ENCODE peak calls at places on chromosomes 12 and 14, in eight cellular contexts. O is activated naive CD4-positive, alpha-beta T cell treated with anti-CD3 and anti-CD28 coated beads, Interleukin-2, amount 50 U/mL, for 72 hours; C is activated B cell treated with CpG ODN at 0.5 μM for 24 hours; P is SK-N-SH treated with all-trans-retinoic acid at 6 μM for 48 hours; T is mucosa of descending colon; V is effector memory CD8-positive, alpha-beta T cell; W is right cardiac atrium; I is psoas muscle. D is an unnamed sample.

GRCh38 chr14:51319181-51319597 is 79.1 kb downstream of the TMX1 start:
- ATAC-seq in P (no peak), C (no peak), V (no peak), I (peak), W (peak), O (no peak), T (no peak), D (no peak)

GRCh38 chr12:51900323-51900889 is 6.9 kb upstream of the ACVRL1 start:
- ATAC-seq in C (no peak), P (no peak), V (no peak), T (no peak), I (no peak), O (no peak), W (no peak), D (no peak)

GRCh38 chr14:75273272-75274044 is 5.2 kb upstream of the FOS start:
- ATAC-seq in V (no peak), W (no peak), O (no peak), P (no peak), C (no peak), T (no peak), I (no peak), D (no peak)

GRCh38 chr12:107669946-107670345 is 15.7 kb upstream of the PWP1 start:
- ATAC-seq in T (no peak), P (no peak), C (no peak), W (no peak), O (no peak), I (no peak), V (no peak), D (no peak)

GRCh38 chr14:30630248-30630647 is 8.1 kb downstream of the SCFD1 start:
- ATAC-seq in O (no peak), P (no peak), C (no peak), V (no peak), W (no peak), T (no peak), I (no peak), D (no peak)

GRCh38 chr12:59710964-59711363 is 115.1 kb downstream of the SLC16A7 start:
- ATAC-seq in O (no peak), P (no peak), W (no peak), V (no peak), C (no peak), T (no peak), I (no peak), D (no peak)

GRCh38 chr14:101405171-101405883 is 156.0 kb upstream of the DIO3 start:
- ATAC-seq in C (no peak), O (no peak), T (no peak), P (no peak), I (peak), W (peak), V (no peak), D (peak)

GRCh38 chr14:104856157-104856868 is 8.8 kb upstream of the CEP170B start:
- ATAC-seq in O (no peak), I (no peak), T (peak), V (no peak), W (peak), P (peak), C (no peak), D (no peak)

GRCh38 chr14:51431033-51431709 is 191.1 kb downstream of the TMX1 start:
- ATAC-seq in T (no peak), W (no peak), P (no peak), C (no peak), I (no peak), O (peak), V (no peak), D (no peak)

GRCh38 chr12:33265037-33265436 is 174.6 kb downstream of the SYT10 start:
- ATAC-seq in C (no peak), I (no peak), P (no peak), T (no peak), V (no peak), O (no peak), W (no peak), D (no peak)

GRCh38 chr14:71206766-71207371 is 299.6 kb downstream of the PCNX1 start:
- ATAC-seq in O (no peak), P (peak), W (peak), T (no peak), V (no peak), C (no peak), I (no peak), D (peak)

GRCh38 chr14:98871796-98872195 is 400.2 kb downstream of the BCL11B start:
- ATAC-seq in O (no peak), W (peak), T (no peak), I (no peak), V (no peak), C (no peak), P (no peak), D (no peak)

GRCh38 chr12:4106617-4107016 is 166.9 kb upstream of the CCND2 start:
- ATAC-seq in O (peak), I (no peak), W (no peak), V (peak), P (no peak), C (no peak), T (peak), D (no peak)

GRCh38 chr12:46446645-46447044 is 74.1 kb upstream of the SLC38A2 start:
- ATAC-seq in I (peak), V (no peak), O (no peak), P (no peak), C (no peak), W (no peak), T (no peak), D (no peak)

GRCh38 chr12:81095470-81096232 is 17.8 kb downstream of the ACSS3 start:
- ATAC-seq in P (no peak), C (no peak), O (no peak), W (peak), I (peak), V (no peak), T (no peak), D (peak)

GRCh38 chr12:39617887-39618286 is 1.7 kb downstream of the ABCD2 start:
- ATAC-seq in C (no peak), O (no peak), T (no peak), V (no peak), I (no peak), W (no peak), P (no peak), D (no peak)

GRCh38 chr12:91493308-91493707 is 310.7 kb upstream of the DCN start:
- ATAC-seq in P (no peak), O (peak), W (no peak), I (no peak), V (no peak), C (no peak), T (peak), D (no peak)

GRCh38 chr12:12443482-12443881 is 86.6 kb downstream of the BORCS5 start:
- ATAC-seq in O (no peak), P (no peak), T (no peak), C (no peak), V (no peak), I (peak), W (peak), D (peak)

GRCh38 chr14:71358209-71358931 is 451.1 kb downstream of the PCNX1 start:
- ATAC-seq in I (no peak), O (peak), T (no peak), W (no peak), C (peak), V (no peak), P (no peak), D (peak)

GRCh38 chr14:22505751-22506710 is 83.0 kb downstream of the DAD1 start:
- ATAC-seq in V (peak), I (no peak), C (peak), O (peak), W (no peak), T (peak), P (no peak), D (no peak)

GRCh38 chr12:80966001-80966400 is 28.3 kb upstream of the LIN7A start:
- ATAC-seq in C (no peak), V (no peak), P (no peak), W (no peak), O (no peak), T (no peak), I (no peak), D (no peak)

GRCh38 chr14:68598621-68599447 is 194.0 kb downstream of the ZFP36L1 start:
- ATAC-seq in O (no peak), P (peak), V (peak), C (no peak), T (peak), I (peak), W (peak), D (peak)

GRCh38 chr12:10364839-10365681 is 24.8 kb downstream of the KLRK1 start:
- ATAC-seq in I (peak), W (peak), P (peak), V (peak), C (peak), O (peak), T (peak), D (peak)

GRCh38 chr12:110670161-110670701 is 18.7 kb downstream of the HVCN1 start:
- ATAC-seq in O (peak), I (no peak), V (peak), W (no peak), C (peak), P (no peak), T (peak), D (no peak)

GRCh38 chr12:45464699-45465098 is 248.8 kb downstream of the ANO6 start:
- ATAC-seq in P (peak), V (no peak), C (no peak), W (peak), I (no peak), O (no peak), T (no peak), D (no peak)

D was measured in gastroesophageal sphincter.